ENCODE peak calls at places on chromosomes 12 and 14, in six cellular contexts. S, Q, H, A, Z and B are unnamed samples.

GRCh38 chr12:93741741-93742085 is 64.5 kb downstream of the CRADD start:
- DNase-seq in H (peak), Z (no peak), Q (peak), A (no peak), S (no peak), B (peak)

GRCh38 chr14:96516351-96516750 is 14.2 kb downstream of the PAPOLA start:
- DNase-seq in Z (no peak), S (no peak), A (no peak), Q (no peak), H (no peak), B (no peak)

GRCh38 chr12:108800591-108800990 is 56.8 kb downstream of the SSH1 start:
- DNase-seq in H (no peak), A (no peak), Z (peak), S (peak), Q (no peak), B (no peak)

GRCh38 chr14:97976861-97977260 is 1179.7 kb downstream of the VRK1 start:
- DNase-seq in A (no peak), S (no peak), Q (no peak), Z (no peak), H (no peak), B (no peak)

GRCh38 chr12:105109465-105110212 is 2.1 kb downstream of the WASHC4 start:
- DNase-seq in Z (peak), S (peak), H (no peak), Q (no peak), A (no peak), B (no peak)

GRCh38 chr14:38255673-38256357 is at the start of gene CLEC14A:
- DNase-seq in Q (no peak), A (no peak), Z (no peak), S (no peak), H (peak), B (peak)

GRCh38 chr14:31439554-31439953 is 17.8 kb downstream of the DTD2 start:
- DNase-seq in Q (no peak), H (no peak), S (no peak), A (no peak), Z (no peak), B (no peak)

GRCh38 chr12:79058342-79058741 is 193.8 kb downstream of the SYT1 start:
- DNase-seq in Z (peak), A (no peak), H (peak), Q (no peak), S (peak), B (no peak)

GRCh38 chr14:67620217-67620789 is 583 bp downstream of the ARG2 start:
- DNase-seq in H (peak), Z (peak), Q (peak), A (no peak), S (peak), B (peak)

GRCh38 chr12:80567391-80567790 is 123.4 kb downstream of the PTPRQ start:
- DNase-seq in Z (peak), S (peak), Q (no peak), A (no peak), H (no peak), B (no peak)

DNA sequence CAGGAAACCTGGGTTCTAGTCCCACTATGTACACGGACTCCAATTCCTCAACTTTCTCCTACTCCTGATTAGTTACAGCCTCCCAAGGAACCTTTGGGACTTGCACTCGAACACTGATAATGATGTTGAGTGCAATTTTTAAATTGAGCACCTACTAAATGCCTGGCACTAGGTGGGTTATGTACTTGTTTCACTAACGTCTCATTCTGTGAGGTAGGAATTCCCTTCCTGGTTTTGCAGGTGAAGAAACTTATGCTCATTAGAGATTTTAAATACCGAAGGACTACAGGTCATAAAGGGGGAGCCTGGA is 536 bp downstream of the PARPBP start:
- DNase-seq in Z (no peak), Q (no peak), S (no peak), A (no peak), H (no peak), B (no peak)
- H2BK5ac ChIP-seq in Z (no peak), Q (no peak), S (no peak), A (no peak), H (no peak), B (no peak)

DNA sequence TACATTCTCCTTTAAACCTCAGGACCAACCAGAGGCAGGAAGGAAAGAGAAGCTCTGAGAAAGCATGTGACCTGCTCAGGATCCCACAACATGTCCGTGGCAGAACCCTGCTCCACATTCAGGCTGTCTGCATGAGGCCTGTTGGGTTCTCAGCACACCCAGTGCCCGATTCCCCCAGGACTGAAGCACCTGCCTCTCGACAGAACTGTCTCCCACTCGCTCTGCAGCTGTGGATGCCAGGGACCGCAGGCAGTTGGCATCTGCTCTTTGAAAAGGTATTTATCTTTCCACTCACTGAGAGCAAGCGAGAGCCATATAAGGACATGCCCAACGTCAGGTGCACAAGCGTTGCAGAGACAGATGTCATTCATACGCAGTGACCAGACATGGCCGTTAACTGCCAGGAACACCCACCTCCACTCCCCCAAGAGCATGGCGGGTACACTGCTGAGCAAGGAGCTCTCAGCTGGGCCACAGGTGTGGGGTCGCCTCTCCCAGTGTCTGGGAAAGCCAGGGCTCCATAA is 18.9 kb downstream of the PITPNM2 start:
- DNase-seq in Q (no peak), Z (no peak), A (no peak), H (no peak), S (no peak), B (no peak)
- H2BK5ac ChIP-seq in Q (no peak), Z (no peak), A (no peak), H (no peak), S (no peak), B (no peak)

DNA sequence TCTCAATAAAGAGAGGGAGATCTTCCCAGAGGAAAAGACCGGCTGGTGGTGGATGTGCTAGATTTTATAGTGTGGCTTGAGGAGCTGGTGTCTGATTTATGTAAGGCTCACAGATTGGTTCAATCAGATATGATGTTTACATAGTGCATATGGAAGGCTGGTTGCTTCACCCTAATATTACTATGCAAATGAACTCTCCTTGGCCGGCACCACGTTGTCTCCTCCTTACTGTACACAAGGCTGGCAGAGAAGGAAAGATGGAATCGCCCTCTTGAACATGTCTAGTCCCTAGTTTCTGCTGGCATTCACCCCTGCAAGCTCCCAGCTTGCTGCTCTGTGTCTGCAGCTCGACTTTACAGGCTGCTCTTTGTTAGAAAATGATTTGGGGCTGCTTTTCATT is 8.9 kb downstream of the FAM186A start:
- DNase-seq in H (no peak), S (no peak), Q (no peak), A (no peak), Z (no peak), B (peak)
- H2BK5ac ChIP-seq in H (no peak), S (no peak), Q (no peak), A (no peak), Z (no peak), B (no peak)

GRCh38 chr12:75813066-75813465 is 218.5 kb downstream of the PHLDA1 start:
- DNase-seq in Q (no peak), S (no peak), Z (no peak), H (no peak), A (no peak), B (no peak)

GRCh38 chr12:75814856-75815754 is 216.5 kb downstream of the PHLDA1 start:
- DNase-seq in H (no peak), A (peak), Q (no peak), Z (peak), S (peak), B (no peak)

GRCh38 chr12:75815756-75816155 is 215.8 kb downstream of the PHLDA1 start:
- DNase-seq in Q (no peak), A (no peak), S (peak), H (no peak), Z (peak), B (no peak)

GRCh38 chr12:75809745-75810144 is 221.8 kb downstream of the PHLDA1 start:
- DNase-seq in S (no peak), Q (no peak), A (no peak), H (peak), Z (no peak), B (no peak)

GRCh38 chr12:75812341-75813018 is 219.1 kb downstream of the PHLDA1 start:
- DNase-seq in H (no peak), A (no peak), S (peak), Q (no peak), Z (peak), B (peak)
- H2BK5ac ChIP-seq in H (no peak), A (no peak), S (peak), Q (no peak), Z (no peak), B (no peak)

DNA sequence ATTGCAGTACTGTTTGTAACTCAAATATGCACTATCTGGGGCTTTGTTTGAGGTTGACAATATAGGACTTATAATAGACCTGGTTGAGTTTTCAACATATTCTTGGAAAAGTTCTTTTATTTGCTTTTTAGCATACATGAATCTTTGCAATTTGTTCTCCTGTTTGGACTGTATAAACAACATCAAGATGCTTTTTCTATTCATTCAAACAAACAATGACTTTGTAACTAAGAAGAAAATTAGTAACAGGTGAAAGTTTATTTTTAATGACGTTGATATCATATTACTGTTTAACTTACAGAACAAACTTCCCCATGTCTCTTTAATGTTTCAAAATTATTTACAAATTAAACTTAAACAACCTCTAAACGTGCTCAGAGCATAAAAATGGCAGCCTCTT is 407.5 kb upstream of the PRICKLE1 start:
- DNase-seq in Z (no peak), A (no peak), Q (no peak), H (no peak), S (no peak), B (no peak)
- H2BK5ac ChIP-seq in Z (no peak), A (no peak), Q (no peak), H (no peak), S (no peak), B (no peak)